ENCODE peak calls at places on chromosomes 7 and 10, in four cellular contexts. B is lung; F is HCT116; N is CD8-positive, alpha-beta memory T cell. V is an unnamed sample.

GRCh38 chr7:101602484-101603241 is 26.4 kb downstream of the MYL10 start:
- DNase-seq in F (peak; percentile 59), N (peak; percentile 53), B (peak; percentile 66), V (peak; percentile 50)

GRCh38 chr10:82572686-82573226 is 697.8 kb downstream of the NRG3 start:
- DNase-seq in F (no peak), N (no peak), B (no peak), V (no peak)

GRCh38 chr10:48284002-48284546 is 9.6 kb upstream of the FRMPD2 start:
- DNase-seq in F (no peak), B (no peak), N (no peak), V (no peak)

GRCh38 chr10:119315128-119316001 is 108.0 kb downstream of the GRK5 start:
- DNase-seq in N (no peak), F (peak; percentile 91), B (no peak), V (no peak)

GRCh38 chr10:6382081-6382480 is 179.3 kb downstream of the PFKFB3 start:
- DNase-seq in F (no peak), N (peak; percentile 57), B (no peak), V (no peak)

GRCh38 chr10:35639651-35640311 is 2.3 kb downstream of the FZD8 start:
- DNase-seq in F (no peak), N (peak; percentile 2), B (no peak), V (peak; percentile 61)

GRCh38 chr7:113125728-113126127 is 7.4 kb upstream of the SMIM30 start:
- DNase-seq in B (no peak), F (no peak), N (no peak), V (no peak)

GRCh38 chr10:110706690-110707098 is 62.6 kb downstream of the RBM20 start:
- DNase-seq in B (no peak), N (no peak), F (peak; percentile 16), V (no peak)

GRCh38 chr7:124179641-124180040 is 146.8 kb upstream of the TMEM229A start:
- DNase-seq in N (no peak), F (no peak), B (no peak), V (no peak)

GRCh38 chr7:80634505-80634904 is 3.9 kb upstream of the CD36 start:
- DNase-seq in B (no peak), F (no peak), N (no peak), V (no peak)

GRCh38 chr10:113362645-113363091 is 190.2 kb upstream of the HABP2 start:
- DNase-seq in B (no peak), N (no peak), F (no peak), V (no peak)

GRCh38 chr7:73429622-73430505 is 3.7 kb upstream of the FZD9 start:
- DNase-seq in F (no peak), N (no peak), B (no peak), V (no peak)

GRCh38 chr10:109866168-109866994 is 56.9 kb downstream of the XPNPEP1 start:
- DNase-seq in B (no peak), F (peak; percentile 6), N (no peak), V (no peak)

GRCh38 chr7:117806011-117806410 is 67.2 kb downstream of the CTTNBP2 start:
- DNase-seq in F (no peak), N (no peak), B (no peak), V (no peak)

GRCh38 chr7:117808910-117809705 is 64.1 kb downstream of the CTTNBP2 start:
- DNase-seq in N (no peak), F (no peak), B (no peak), V (no peak)

GRCh38 chr7:117809958-117810357 is 63.3 kb downstream of the CTTNBP2 start:
- DNase-seq in F (no peak), B (no peak), N (no peak), V (no peak)

GRCh38 chr7:117808273-117808868 is 64.9 kb downstream of the CTTNBP2 start:
- DNase-seq in N (no peak), F (no peak), B (no peak), V (no peak)

DNA sequence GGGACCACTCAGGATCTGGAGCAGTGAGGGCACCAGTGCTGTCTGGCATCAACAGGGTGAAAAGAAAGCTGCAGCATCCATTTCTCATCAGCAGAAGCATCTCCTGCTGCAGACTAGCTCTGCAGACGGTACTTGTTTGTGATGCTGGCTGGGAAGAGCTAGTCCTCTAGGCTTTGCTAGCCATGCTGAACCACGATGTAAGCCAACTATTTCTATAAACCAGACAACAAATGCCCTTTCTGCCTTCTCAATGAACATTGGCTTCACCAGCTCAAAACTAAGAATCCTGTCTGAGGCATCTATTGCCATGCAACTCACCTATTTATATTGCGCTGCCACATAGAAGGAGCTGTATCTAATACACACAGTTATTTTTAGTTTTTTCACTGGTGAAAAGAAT is 65.6 kb downstream of the CTTNBP2 start:
- DNase-seq in N (no peak), F (no peak), B (no peak), V (no peak)
- H3K4me3 ChIP-seq in N (no peak overlapping the region), F (no peak overlapping the region), B (no peak overlapping the region), V (no peak overlapping the region)

DNA sequence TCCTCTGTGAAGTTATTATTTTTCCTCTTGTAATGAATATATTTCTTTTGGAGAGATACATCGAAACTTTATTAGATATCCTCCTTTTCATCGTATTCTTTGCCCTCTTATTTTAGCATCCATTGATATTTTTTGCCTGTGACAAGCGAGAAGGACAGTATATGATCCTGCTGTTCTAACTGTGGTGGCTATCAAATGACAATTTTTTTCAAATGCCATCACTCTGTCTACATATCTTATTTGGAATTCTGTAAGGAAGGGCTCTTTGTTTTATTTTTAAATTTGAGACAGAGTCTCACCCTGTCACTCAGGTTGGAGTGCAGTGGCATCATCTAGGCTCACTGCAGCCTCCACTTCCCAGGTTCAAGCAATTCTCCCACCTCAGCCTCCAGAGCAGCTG is 128.5 kb downstream of the LYZL1 start:
- DNase-seq in F (no peak), N (no peak), B (no peak), V (no peak)
- H3K4me1 ChIP-seq in F (no peaks in the 10 kb centered on the region), N (no peaks in the 10 kb centered on the region), B (no peaks in the 10 kb centered on the region), V (peaks cover 7% of the 10 kb centered on the region)

DNA sequence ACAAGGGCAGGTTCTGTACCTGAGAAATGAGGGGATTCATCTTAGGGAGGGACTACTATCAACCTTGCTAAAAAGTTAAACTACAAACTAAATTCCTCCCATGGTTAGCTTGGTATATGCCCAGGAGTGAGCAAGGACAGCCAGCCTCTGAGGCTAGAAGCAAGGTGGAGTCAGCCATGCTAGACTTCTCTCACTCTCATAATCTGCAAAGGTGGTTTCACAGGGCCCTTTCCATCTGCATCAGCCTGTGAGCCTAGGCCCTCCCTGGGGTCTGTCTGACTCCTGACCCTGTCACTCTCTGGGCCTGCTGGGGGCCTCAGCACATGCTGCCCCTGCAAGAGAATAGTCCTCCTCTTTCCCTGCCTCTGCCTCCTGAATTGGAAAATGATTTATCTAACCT is 66.1 kb downstream of the ABCA13 start:
- DNase-seq in N (no peak), B (no peak), F (no peak), V (no peak)
- H3K9me3 ChIP-seq in N (no peaks in the 10 kb centered on the region), B (peaks cover 4% of the 10 kb centered on the region), F (no peaks in the 10 kb centered on the region), V (no peaks in the 10 kb centered on the region)

GRCh38 chr10:13347235-13348156 is 597 bp downstream of the SEPHS1 start:
- DNase-seq in N (peak; percentile 79), B (peak; percentile 83), F (peak; percentile 41), V (peak; percentile 90)
- H3K4me3 ChIP-seq in N (peak overlapping the region; percentile 30), B (peak overlapping the region; percentile 82), F (peak overlapping the region; percentile 84), V (peak overlapping the region; percentile 82)

GRCh38 chr10:72315054-72315453 is 39.7 kb downstream of the DNAJB12 start:
- DNase-seq in F (no peak), N (no peak), B (no peak), V (peak; percentile 57)
- H3K4me1 ChIP-seq in F (peaks cover 45% of the 10 kb centered on the region), N (peaks cover 62% of the 10 kb centered on the region), B (peaks cover 34% of the 10 kb centered on the region), V (peaks cover 33% of the 10 kb centered on the region)

DNA sequence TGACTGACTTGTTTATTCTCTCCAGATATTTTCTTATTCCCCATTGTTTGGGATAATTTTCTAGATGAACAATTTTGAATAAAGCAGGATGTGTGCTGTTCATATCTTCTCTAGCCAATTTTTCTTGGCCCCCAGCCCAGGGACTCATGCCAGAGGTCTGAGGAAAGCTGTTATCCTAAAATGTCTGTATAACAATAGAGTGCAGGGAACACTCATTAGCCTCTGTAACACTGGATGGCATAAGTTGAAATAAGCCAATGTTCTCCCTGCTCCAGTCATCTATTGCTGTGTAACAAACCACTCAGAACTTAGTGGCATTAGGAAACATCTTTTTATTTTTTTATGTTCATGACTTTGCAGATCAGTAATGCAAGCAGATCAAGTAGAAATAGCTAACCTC is 121.7 kb upstream of the TRIM24 start:
- DNase-seq in N (no peak), F (no peak), B (peak; percentile 53), V (no peak)
- H3K9me3 ChIP-seq in N (no peaks in the 10 kb centered on the region), F (no peaks in the 10 kb centered on the region), B (peaks cover 18% of the 10 kb centered on the region), V (no peaks in the 10 kb centered on the region)

GRCh38 chr7:99767662-99768061 is 16.3 kb downstream of the CYP3A4 start:
- DNase-seq in B (no peak), N (no peak), F (no peak), V (no peak)
- H3K4me3 ChIP-seq in B (no peak overlapping the region), N (no peak overlapping the region), F (no peak overlapping the region), V (no peak overlapping the region)

GRCh38 chr10:97915761-97916160 is 66.1 kb downstream of the GOLGA7B start:
- DNase-seq in F (no peak), N (no peak), B (no peak), V (no peak)
- H3K4me1 ChIP-seq in F (peaks cover 3% of the 10 kb centered on the region), N (no peaks in the 10 kb centered on the region), B (peaks cover 7% of the 10 kb centered on the region), V (no peaks in the 10 kb centered on the region)

DNA sequence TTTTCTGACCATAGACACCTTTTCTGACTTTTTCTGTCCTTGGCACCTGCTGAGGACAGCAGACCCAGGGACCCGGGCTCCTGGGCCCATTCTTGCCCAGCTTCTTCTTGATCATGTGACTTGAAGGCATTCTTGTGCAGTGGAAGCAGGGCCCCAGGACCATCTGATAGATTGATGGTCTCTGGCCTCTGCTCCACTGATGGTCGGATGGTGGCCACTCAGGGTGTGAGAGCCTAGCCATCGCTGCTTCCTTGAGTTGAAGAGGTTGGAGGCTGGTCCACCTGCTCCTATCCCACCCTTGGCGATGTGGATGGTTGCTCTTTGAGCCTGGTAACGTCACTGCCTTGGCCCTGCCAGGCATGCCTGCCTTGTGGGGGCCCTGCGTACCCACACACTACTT is 37.8 kb upstream of the ZNF716 start:
- DNase-seq in F (no peak), B (no peak), N (no peak), V (no peak)
- H3K9me3 ChIP-seq in F (no peaks in the 10 kb centered on the region), B (no peaks in the 10 kb centered on the region), N (no peaks in the 10 kb centered on the region), V (no peaks in the 10 kb centered on the region)

V was measured in pancreas.